ENCODE peak calls at places on chromosome 13, in six cellular contexts. I is cardiac septum, U is left cardiac atrium, C is skeletal muscle cell, E is activated gamma-delta T cell treated with Interleukin-2 at 50 U/mL for 16 hours, M is PC-3. T is an unnamed sample.

GRCh38 chr13:18954254-18954653 is 227.4 kb downstream of the TUBA3C start:
- DNase-seq in I (no peak), U (no peak), C (no peak), E (no peak), M (no peak), T (no peak)

GRCh38 chr13:73835138-73835721 is 299.0 kb downstream of the KLF12 start:
- DNase-seq in I (no peak), U (no peak), C (no peak), E (no peak), M (peak), T (peak)

GRCh38 chr13:26457212-26457611 is 100.3 kb upstream of the WASF3 start:
- DNase-seq in I (no peak), U (no peak), C (no peak), E (no peak), M (peak), T (no peak)

GRCh38 chr13:44904982-44905381 is 84.3 kb downstream of the NUFIP1 start:
- DNase-seq in I (no peak), U (peak), C (peak), E (no peak), M (peak), T (no peak)

GRCh38 chr13:23354520-23354919 is 79.0 kb downstream of the SACS start:
- DNase-seq in I (no peak), U (no peak), C (no peak), E (no peak), M (no peak), T (no peak)

GRCh38 chr13:69959041-69959440 is 148.6 kb upstream of the ATXN8OS start:
- DNase-seq in I (no peak), U (no peak), C (no peak), E (no peak), M (no peak), T (no peak)

GRCh38 chr13:28002886-28003698 is 14.6 kb upstream of the URAD start:
- DNase-seq in I (no peak), U (no peak), C (no peak), E (no peak), M (no peak), T (no peak)

GRCh38 chr13:30616927-30617314 is 799 bp upstream of the USPL1 start:
- DNase-seq in I (peak), U (peak), C (peak), E (peak), M (peak), T (peak)

GRCh38 chr13:43544011-43544410 is 242.8 kb downstream of the ENOX1 start:
- DNase-seq in I (no peak), U (no peak), C (peak), E (no peak), M (peak), T (peak)

GRCh38 chr13:29918845-29919244 is 68.4 kb upstream of the UBL3 start:
- DNase-seq in I (no peak), U (no peak), C (no peak), E (no peak), M (peak), T (no peak)

GRCh38 chr13:41416276-41416675 is 41.1 kb upstream of the RGCC start:
- DNase-seq in I (no peak), U (no peak), C (no peak), E (no peak), M (no peak), T (no peak)

GRCh38 chr13:80010846-80011245 is 330.1 kb downstream of the SPRY2 start:
- DNase-seq in I (no peak), U (no peak), C (no peak), E (no peak), M (no peak), T (no peak)

GRCh38 chr13:27855381-27855780 is 63.1 kb downstream of the GSX1 start:
- DNase-seq in I (no peak), U (no peak), C (no peak), E (no peak), M (no peak), T (no peak)

GRCh38 chr13:97273341-97273831 is 51.3 kb downstream of the MBNL2 start:
- DNase-seq in I (no peak), U (no peak), C (no peak), E (no peak), M (no peak), T (no peak)

GRCh38 chr13:51942189-51942588 is 69.1 kb downstream of the ATP7B start:
- DNase-seq in I (peak), U (no peak), C (no peak), E (no peak), M (peak), T (no peak)

GRCh38 chr13:46572758-46573384 is 19.9 kb downstream of the LRCH1 start:
- DNase-seq in I (no peak), U (no peak), C (no peak), E (no peak), M (no peak), T (peak)

GRCh38 chr13:60509601-60510386 is 112.8 kb downstream of the TDRD3 start:
- DNase-seq in I (no peak), U (no peak), C (no peak), E (no peak), M (peak), T (no peak)

GRCh38 chr13:102688306-102688973 is 6.4 kb downstream of the METTL21C start:
- DNase-seq in I (no peak), U (no peak), C (no peak), E (no peak), M (no peak), T (peak)

GRCh38 chr13:102825921-102826706 is 19.7 kb upstream of the ERCC5 start:
- DNase-seq in I (no peak), U (no peak), C (peak), E (no peak), M (peak), T (no peak)

GRCh38 chr13:22812793-22813192 is 368.0 kb upstream of the SGCG start:
- DNase-seq in I (no peak), U (peak), C (no peak), E (no peak), M (no peak), T (no peak)

GRCh38 chr13:102212729-102213128 is 189.1 kb downstream of the FGF14 start:
- DNase-seq in I (no peak), U (no peak), C (no peak), E (no peak), M (no peak), T (no peak)

GRCh38 chr13:85729296-85729695 is 69.9 kb downstream of the SLITRK6 start:
- DNase-seq in I (no peak), U (no peak), C (no peak), E (no peak), M (peak), T (no peak)

T was measured in NCI-H82.